ENCODE peak calls at places on chromosomes 12 and 14, in four cellular contexts. X is MM.1S, H is OCI-LY7, W is Karpas-422. V is an unnamed sample.
A peak's percentile ranks its signal among the peaks of the same experiment; 100 is the strongest.

GRCh38 chr14:74881425-74882102 is at the start of gene DLST:
- DNase-seq in W (peak; percentile 98), X (peak; percentile 70), H (peak; percentile 92), V (peak; percentile 93)

GRCh38 chr12:40793471-40793870 is 101.2 kb downstream of the CNTN1 start:
- DNase-seq in H (no peak), X (no peak), W (no peak), V (no peak)

GRCh38 chr14:55698051-55698450 is 118.0 kb downstream of the KTN1 start:
- DNase-seq in W (no peak), X (no peak), H (no peak), V (no peak)

GRCh38 chr12:3299929-3300832 is 190.8 kb upstream of the PRMT8 start:
- DNase-seq in W (peak; percentile 93), H (peak; percentile 78), X (peak; percentile 86), V (peak; percentile 98)

GRCh38 chr14:59190372-59190771 is 1.9 kb downstream of the DAAM1 start:
- DNase-seq in W (peak; percentile 63), H (peak; percentile 48), X (no peak), V (peak; percentile 55)

GRCh38 chr14:36817071-36817930 is 155.6 kb downstream of the PAX9 start:
- DNase-seq in W (peak; percentile 97), X (no peak), H (no peak), V (no peak)

GRCh38 chr12:95204141-95204866 is 13.0 kb downstream of the FGD6 start:
- DNase-seq in X (no peak), H (no peak), W (no peak), V (peak; percentile 90)

GRCh38 chr12:4346931-4347330 is 25.9 kb downstream of the TIGAR start:
- DNase-seq in X (no peak), H (no peak), W (no peak), V (no peak)

GRCh38 chr12:58764100-58764953 is 156.0 kb downstream of the LRIG3 start:
- DNase-seq in W (no peak), X (no peak), H (no peak), V (peak; percentile 17)

GRCh38 chr14:20848316-20848954 is 42.8 kb upstream of the RNASE3 start:
- DNase-seq in W (no peak), X (no peak), H (no peak), V (peak; percentile 77)

GRCh38 chr14:91252901-91253794 is 8.6 kb upstream of the GPR68 start:
- DNase-seq in H (peak; percentile 40), X (no peak), W (no peak), V (peak; percentile 70)

GRCh38 chr12:53063708-53064612 is 14.1 kb downstream of the TNS2 start:
- DNase-seq in W (no peak), X (no peak), H (no peak), V (peak; percentile 93)
- H3K27ac ChIP-seq in W (no peak overlapping the region), X (no peak overlapping the region), H (no peak overlapping the region), V (peak overlapping the region; percentile 77)

DNA sequence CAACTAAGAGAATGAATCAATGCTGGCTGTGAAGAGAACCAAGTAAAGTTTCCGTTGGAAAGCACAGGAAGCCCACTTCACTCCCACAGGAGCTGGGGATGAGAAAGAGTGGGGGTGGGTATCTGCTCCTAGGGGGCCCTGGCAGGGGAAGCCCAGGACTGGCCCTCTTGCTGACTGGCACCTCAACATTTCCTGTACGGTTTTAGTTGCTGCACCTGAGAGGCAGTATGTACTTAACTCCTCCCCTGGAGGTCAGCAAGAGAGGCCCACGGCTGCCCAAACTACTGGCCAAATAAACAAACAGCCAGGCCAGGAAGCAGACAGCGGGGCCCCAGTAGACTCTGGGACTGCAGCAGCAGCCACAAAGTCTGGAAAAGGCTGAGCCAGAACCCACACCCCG is 33.8 kb upstream of the VWF start:
- DNase-seq in X (no peak), W (no peak), H (no peak), V (no peak)
- H2AFZ ChIP-seq in X (no peak overlapping the region), W (no peak overlapping the region), H (no peak overlapping the region), V (no peak overlapping the region)

DNA sequence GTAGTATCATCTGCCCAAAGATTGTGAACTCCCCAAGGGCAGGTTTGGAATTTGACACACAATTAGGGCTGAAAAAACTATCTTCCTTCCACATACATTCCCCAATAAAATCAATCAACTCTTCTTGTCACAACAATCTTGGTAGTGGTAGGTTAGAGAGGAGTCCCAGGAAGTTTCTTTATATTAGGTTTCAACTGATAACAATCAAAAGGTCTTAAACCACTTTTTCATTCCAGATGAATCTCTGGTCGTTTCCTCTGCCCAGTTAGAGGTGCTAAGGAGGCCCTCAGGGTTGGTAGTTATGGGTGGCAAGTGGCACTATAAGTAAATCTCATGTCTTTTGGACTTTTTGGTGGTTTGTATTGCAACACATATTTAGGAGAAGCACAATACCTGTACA is 1.7 kb upstream of the SLC38A2 start:
- DNase-seq in W (no peak), X (no peak), H (no peak), V (no peak)
- H3K4me1 ChIP-seq in W (peaks cover 18% of the 10 kb centered on the region), X (peaks cover 17% of the 10 kb centered on the region), H (peaks cover 24% of the 10 kb centered on the region), V (peaks cover 21% of the 10 kb centered on the region)

DNA sequence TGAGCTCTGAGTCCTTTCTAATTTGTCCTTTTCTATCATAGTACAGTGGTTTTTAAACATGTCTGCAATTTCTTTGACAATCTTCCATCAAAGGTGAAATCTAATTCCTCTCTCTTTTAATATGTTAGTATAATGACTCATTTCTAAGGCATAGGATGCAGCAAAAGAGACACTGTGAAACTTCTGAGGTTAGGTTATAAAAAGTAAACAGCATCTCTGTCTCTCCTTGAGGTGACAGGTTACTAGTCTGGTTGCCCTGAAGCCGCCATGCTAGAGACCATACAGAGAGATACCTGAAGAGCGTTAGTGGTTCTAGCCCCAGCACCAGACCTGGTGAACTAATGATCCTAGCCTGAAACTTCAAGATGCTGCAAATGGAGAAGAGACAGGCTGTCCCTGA is 114.3 kb downstream of the PPM1A start:
- DNase-seq in X (no peak), W (no peak), H (no peak), V (no peak)
- H3K27ac ChIP-seq in X (no peak overlapping the region), W (no peak overlapping the region), H (no peak overlapping the region), V (no peak overlapping the region)

GRCh38 chr14:73717998-73718741 is 4.0 kb upstream of the PNMA1 start:
- DNase-seq in X (no peak), H (no peak), W (no peak), V (no peak)
- H2AFZ ChIP-seq in X (no peak overlapping the region), H (no peak overlapping the region), W (no peak overlapping the region), V (no peak overlapping the region)

GRCh38 chr14:104723651-104724406 is at the start of gene ADSS1:
- DNase-seq in X (peak; percentile 15), W (peak; percentile 87), H (peak; percentile 54), V (peak; percentile 68)

GRCh38 chr14:104724981-104725771 is 1.1 kb downstream of the ADSS1 start:
- DNase-seq in H (no peak), X (no peak), W (peak; percentile 65), V (peak; percentile 63)

GRCh38 chr14:104724407-104724980 is 465 bp downstream of the ADSS1 start:
- DNase-seq in H (no peak), W (no peak), X (no peak), V (peak; percentile 43)

GRCh38 chr14:104721704-104722431 is 2.2 kb upstream of the ADSS1 start:
- DNase-seq in X (no peak), W (no peak), H (no peak), V (peak; percentile 27)

GRCh38 chr14:104722938-104723650 is 935 bp upstream of the ADSS1 start:
- DNase-seq in W (no peak), H (no peak), X (no peak), V (no peak)
- H3K4me1 ChIP-seq in W (peaks cover 16% of the 10 kb centered on the region), H (no peaks in the 10 kb centered on the region), X (peaks cover 10% of the 10 kb centered on the region), V (peaks cover 8% of the 10 kb centered on the region)

GRCh38 chr12:2114071-2114470 is 61.3 kb downstream of the CACNA1C start:
- DNase-seq in H (no peak), X (no peak), W (no peak), V (peak; percentile 34)
- H3K27ac ChIP-seq in H (no peak overlapping the region), X (no peak overlapping the region), W (no peak overlapping the region), V (no peak overlapping the region)

GRCh38 chr12:100988278-100988625 is 193.7 kb downstream of the ANO4 start:
- DNase-seq in H (no peak), X (no peak), W (no peak), V (no peak)
- H2AFZ ChIP-seq in H (no peak overlapping the region), X (peak overlapping the region; percentile 17), W (no peak overlapping the region), V (peak overlapping the region; percentile 72)

GRCh38 chr12:109949089-109949488 is 47.1 kb downstream of the GIT2 start:
- DNase-seq in W (no peak), X (no peak), H (no peak), V (peak; percentile 52)

GRCh38 chr12:109948382-109948781 is 47.8 kb downstream of the GIT2 start:
- DNase-seq in H (no peak), W (no peak), X (no peak), V (no peak)

GRCh38 chr12:109946913-109947312 is 46.8 kb downstream of the TCHP start:
- DNase-seq in H (no peak), X (no peak), W (no peak), V (no peak)

GRCh38 chr12:109946505-109946904 is 46.4 kb downstream of the TCHP start:
- DNase-seq in W (no peak), H (no peak), X (no peak), V (no peak)

GRCh38 chr12:109947511-109947910 is 47.4 kb downstream of the TCHP start:
- DNase-seq in H (no peak), X (no peak), W (no peak), V (peak; percentile 75)
- H3K4me1 ChIP-seq in H (peaks cover 4% of the 10 kb centered on the region), X (no peaks in the 10 kb centered on the region), W (peaks cover 14% of the 10 kb centered on the region), V (peaks cover 59% of the 10 kb centered on the region)